ENCODE peak calls at places on chromosomes 5 and 9, in five cellular contexts. V is GM12878, M is HepG2, O is IMR-90, D is K562. F is an unnamed sample. For H3K4me1, the result is how much of the 10 kb centered on the place peaks cover.

GRCh38 chr5:58507715-58508114 is 16.5 kb downstream of the GAPT start:
- DNase-seq in V (no peak), M (no peak), O (no peak), D (no peak), F (no peak)

GRCh38 chr9:38042626-38043359 is 26.2 kb downstream of the SHB start:
- DNase-seq in M (no peak), V (no peak), O (no peak), D (no peak), F (no peak)

GRCh38 chr9:82021198-82021597 is 32.6 kb downstream of the SPATA31D1 start:
- DNase-seq in M (peak), D (no peak), V (no peak), O (peak), F (no peak)

GRCh38 chr9:121783126-121783522 is 131.7 kb downstream of the DAB2IP start:
- DNase-seq in O (no peak), M (no peak), V (no peak), D (no peak), F (no peak)

GRCh38 chr5:139946006-139946405 is 97.1 kb downstream of the NRG2 start:
- DNase-seq in D (no peak), V (no peak), M (no peak), O (no peak), F (no peak)

GRCh38 chr5:159775890-159776289 is 140.4 kb upstream of the ADRA1B start:
- DNase-seq in V (no peak), O (peak), M (no peak), D (no peak), F (no peak)

GRCh38 chr5:160799160-160799559 is 52.9 kb downstream of the ATP10B start:
- DNase-seq in M (no peak), V (peak), D (no peak), O (no peak), F (no peak)

GRCh38 chr9:74742792-74743389 is 144.8 kb downstream of the TRPM6 start:
- DNase-seq in O (peak), V (no peak), M (peak), D (peak), F (peak)

GRCh38 chr9:116152941-116153764 is 438 bp upstream of the PAPPA start:
- DNase-seq in M (no peak), V (no peak), D (no peak), O (peak), F (peak)
- H3K27ac ChIP-seq in M (no peak), V (no peak), D (no peak), O (peak), F (peak)

GRCh38 chr9:125652771-125653170 is 54.2 kb downstream of the MAPKAP1 start:
- DNase-seq in M (no peak), V (no peak), O (no peak), D (no peak), F (no peak)

GRCh38 chr9:125654121-125654520 is 52.9 kb downstream of the MAPKAP1 start:
- DNase-seq in O (no peak), D (no peak), V (no peak), M (no peak), F (no peak)

GRCh38 chr9:125650271-125650737 is 56.7 kb downstream of the MAPKAP1 start:
- DNase-seq in D (no peak), V (peak), M (no peak), O (peak), F (no peak)

GRCh38 chr9:125649826-125650225 is 57.2 kb downstream of the MAPKAP1 start:
- DNase-seq in M (no peak), V (no peak), O (no peak), D (no peak), F (no peak)

DNA sequence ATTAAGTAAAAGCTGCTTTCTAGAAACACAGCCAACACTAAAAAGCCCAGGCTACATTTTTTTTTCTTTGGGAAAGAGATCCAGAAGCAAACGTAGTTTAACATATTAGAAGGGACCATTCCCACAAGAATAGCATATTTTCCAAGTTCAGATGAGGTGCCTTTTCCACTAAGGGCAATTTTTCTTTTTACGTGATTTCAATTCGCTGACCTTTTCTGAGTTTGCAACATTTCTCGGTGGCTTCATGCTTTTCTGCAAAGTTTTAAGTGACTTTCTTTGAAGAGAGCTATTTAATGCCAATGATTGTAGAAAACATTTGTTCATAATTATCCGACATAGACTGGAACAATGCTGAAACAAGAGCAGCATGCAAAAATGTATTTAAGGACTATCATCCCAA is 55.1 kb downstream of the MAPKAP1 start:
- DNase-seq in O (no peak), M (no peak), V (no peak), D (no peak), F (no peak)
- H3K4me1 ChIP-seq in O (under half), M (under half), V (under half), D (under half), F (under half)

GRCh38 chr5:127827451-127827850 is 124.3 kb downstream of the CCDC192 start:
- DNase-seq in M (no peak), O (no peak), V (no peak), D (no peak), F (no peak)

GRCh38 chr5:127830829-127831598 is 127.8 kb downstream of the CCDC192 start:
- DNase-seq in D (no peak), V (no peak), M (no peak), O (no peak), F (no peak)

GRCh38 chr5:127833999-127834953 is 131.1 kb downstream of the CCDC192 start:
- DNase-seq in V (no peak), M (no peak), D (no peak), O (no peak), F (peak)

GRCh38 chr5:127832057-127832456 is 128.9 kb downstream of the CCDC192 start:
- DNase-seq in V (no peak), M (no peak), O (no peak), D (no peak), F (no peak)

GRCh38 chr5:127830157-127830556 is 127.0 kb downstream of the CCDC192 start:
- DNase-seq in V (no peak), D (no peak), M (no peak), O (peak), F (no peak)
- TF ChIP-seq BHLHE40 in V (no peak), D (no peak), M (no peak), O (no peak), F (no peak)

GRCh38 chr9:136587944-136588662 is 42.3 kb upstream of the NOTCH1 start:
- DNase-seq in O (no peak), D (peak), V (no peak), M (no peak), F (no peak)

GRCh38 chr9:136585531-136586120 is 39.8 kb upstream of the NOTCH1 start:
- DNase-seq in D (no peak), M (no peak), O (no peak), V (no peak), F (no peak)

GRCh38 chr9:136588663-136589464 is 43.0 kb upstream of the NOTCH1 start:
- DNase-seq in D (no peak), V (no peak), M (no peak), O (no peak), F (no peak)

GRCh38 chr9:136586391-136586790 is 40.5 kb upstream of the NOTCH1 start:
- DNase-seq in D (no peak), M (no peak), V (no peak), O (no peak), F (no peak)

DNA sequence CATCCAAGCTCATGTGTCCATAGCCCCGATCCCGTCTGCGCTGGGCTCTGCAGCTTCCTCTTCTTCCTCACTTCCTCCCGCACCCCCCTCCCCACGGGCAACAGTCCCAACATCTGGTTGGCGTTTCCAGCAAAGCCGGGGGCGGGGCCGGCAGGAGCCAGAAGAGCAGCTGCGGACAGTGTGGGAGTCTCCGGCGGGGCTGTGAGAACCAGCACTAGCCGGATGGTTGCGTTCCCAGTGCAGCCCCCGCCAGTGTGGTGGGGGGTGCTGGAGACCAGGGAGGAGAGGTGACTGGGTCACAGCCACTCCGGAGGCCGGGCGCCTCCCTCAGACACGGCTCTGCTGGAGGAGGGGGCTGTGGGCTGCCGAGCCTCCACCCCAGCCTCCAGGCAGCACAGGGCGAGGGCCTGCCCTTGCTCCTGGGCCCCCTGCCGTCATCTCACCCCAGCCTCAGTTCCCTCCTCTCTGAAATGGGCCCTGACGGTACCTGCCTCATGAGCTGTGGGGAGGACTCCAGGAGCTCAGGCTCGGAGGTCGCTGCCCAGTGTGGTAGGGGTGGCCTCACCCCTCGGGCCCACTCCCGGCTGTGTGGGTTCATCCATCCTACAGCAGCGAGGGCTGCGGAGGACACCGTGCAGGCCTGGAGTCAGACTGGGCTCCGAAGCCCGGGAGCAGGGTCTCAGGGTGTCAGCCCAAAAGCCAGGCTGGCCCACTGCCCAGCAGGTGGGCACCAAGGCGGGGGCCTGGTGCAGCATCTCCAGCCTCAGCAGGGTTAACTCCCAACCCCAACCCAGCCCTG is 41.5 kb upstream of the NOTCH1 start:
- DNase-seq in D (peak), O (peak), V (no peak), M (no peak), F (no peak)
- H3K27ac ChIP-seq in D (peak), O (no peak), V (no peak), M (no peak), F (no peak)

DNA sequence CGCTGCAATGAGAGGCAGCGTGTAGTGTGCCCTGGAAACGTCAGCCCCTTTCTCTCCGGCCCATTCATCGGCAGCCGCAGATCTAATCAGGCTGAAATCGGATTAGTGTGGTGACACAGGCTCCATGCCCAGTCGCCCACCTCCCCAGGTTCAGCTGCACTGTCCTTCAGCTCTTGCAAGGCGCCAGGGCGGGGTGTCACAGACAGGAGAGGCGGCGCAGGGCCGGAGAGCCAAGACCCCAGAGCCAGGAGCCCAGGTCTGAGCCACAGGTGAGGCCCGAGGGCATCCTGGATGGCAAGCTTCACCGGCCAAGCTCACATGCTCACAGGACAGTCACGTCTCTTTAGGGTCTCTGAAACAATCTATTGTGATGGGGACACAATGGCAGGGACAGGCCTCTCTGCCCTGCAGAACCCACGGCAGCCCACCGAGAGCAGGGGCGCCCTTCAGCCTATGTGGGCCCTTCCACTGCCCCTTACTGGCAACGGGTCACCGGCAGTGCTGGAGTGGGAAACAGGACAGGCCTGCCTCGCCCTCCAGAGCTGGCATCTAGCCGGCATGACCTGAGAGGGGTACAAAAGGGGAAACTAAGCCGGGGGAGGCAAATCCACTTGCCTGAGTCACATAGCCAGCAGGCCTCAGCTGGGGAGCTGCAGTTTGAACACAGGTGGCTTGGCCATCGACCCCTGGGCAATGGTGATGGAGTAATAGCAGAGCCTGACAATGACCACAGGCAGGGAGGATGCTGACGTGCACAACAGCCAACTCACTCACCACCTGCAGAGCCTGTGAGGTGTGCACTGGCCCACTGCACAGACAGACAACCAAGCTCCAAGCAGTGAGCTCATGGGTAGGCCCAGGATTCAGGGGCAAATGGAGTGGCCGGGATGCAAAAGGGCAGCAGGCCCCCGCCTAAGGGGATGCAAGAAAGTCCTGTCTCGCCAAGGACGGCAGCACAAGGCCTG is 48.1 kb downstream of the VAV2 start:
- DNase-seq in M (no peak), V (no peak), D (no peak), O (peak), F (no peak)
- H3K4me1 ChIP-seq in M (under half), V (under half), D (under half), O (under half), F (under half)

GRCh38 chr5:8981496-8981895 is 564.4 kb downstream of the SEMA5A start:
- DNase-seq in M (no peak), O (peak), V (no peak), D (no peak), F (no peak)
- TF ChIP-seq BHLHE40 in M (no peak), O (no peak), V (no peak), D (no peak), F (no peak)

DNA sequence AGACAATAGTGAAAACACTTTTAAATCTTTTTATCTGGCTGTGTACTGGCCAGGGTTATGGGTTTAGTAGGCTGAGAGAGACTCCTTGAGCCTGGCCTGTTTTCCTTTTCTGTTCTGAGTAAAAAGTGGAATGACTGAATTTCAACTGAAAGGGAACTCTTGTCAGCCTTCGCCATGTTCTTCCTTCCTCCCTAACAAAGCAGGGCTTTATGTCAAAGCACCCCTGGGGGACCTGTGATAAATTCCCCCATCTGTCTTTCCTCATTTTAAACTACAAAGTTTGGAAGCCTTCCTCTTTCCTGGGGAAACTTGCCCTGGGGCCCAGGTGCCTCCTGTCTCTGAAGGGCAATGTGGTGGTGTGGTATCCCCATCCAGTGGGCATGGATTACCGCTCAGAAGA is 29.7 kb downstream of the LARP1 start:
- DNase-seq in M (no peak), D (no peak), O (no peak), V (no peak), F (no peak)
- H3K27ac ChIP-seq in M (no peak), D (peak), O (no peak), V (peak), F (no peak)